ENCODE peak calls at places on chromosomes 7 and 10, in eight cellular contexts. Z is Panc1; E is left ventricle myocardium inferior; U is left lung; W is CD4-positive, alpha-beta T cell; O is psoas muscle; A is IMR-90; Y is K562. M is an unnamed sample.

GRCh38 chr7:22569586-22570321 is 69.8 kb upstream of the STEAP1B start:
- DNase-seq in Z (no peak), E (no peak), Y (no peak), W (no peak), O (no peak), A (peak; percentile 68), U (peak; percentile 60), M (no peak)

GRCh38 chr10:105243825-105244224 is 602.7 kb downstream of the SORCS3 start:
- DNase-seq in W (no peak), A (no peak), U (no peak), Z (no peak), O (no peak), E (no peak), Y (no peak), M (no peak)

GRCh38 chr7:105210721-105211205 is 178.0 kb downstream of the SRPK2 start:
- DNase-seq in Y (no peak), E (peak; percentile 32), U (no peak), W (no peak), Z (no peak), A (no peak), O (no peak), M (peak; percentile 40)

GRCh38 chr7:134535272-134535918 is 8.0 kb downstream of the AKR1B10 start:
- DNase-seq in A (no peak), Z (no peak), E (no peak), W (no peak), Y (no peak), O (no peak), U (no peak), M (no peak)

GRCh38 chr7:136116186-136116585 is 139.0 kb upstream of the MTPN start:
- DNase-seq in W (no peak), Y (no peak), A (no peak), U (no peak), E (no peak), Z (no peak), O (no peak), M (no peak)

GRCh38 chr7:4074994-4075393 is 607.1 kb upstream of the FOXK1 start:
- DNase-seq in A (no peak), W (no peak), E (no peak), U (no peak), Y (no peak), Z (no peak), O (no peak), M (no peak)

GRCh38 chr7:12771378-12771877 is 84.0 kb downstream of the ARL4A start:
- DNase-seq in O (no peak), Y (no peak), E (no peak), W (no peak), Z (no peak), U (peak; percentile 33), A (peak; percentile 56), M (peak; percentile 56)

GRCh38 chr7:117872565-117873055 is 631 bp downstream of the CTTNBP2 start:
- DNase-seq in O (peak; percentile 51), U (no peak), Y (no peak), W (no peak), Z (no peak), E (peak; percentile 29), A (no peak), M (no peak)

GRCh38 chr7:28091190-28091589 is 89.4 kb downstream of the JAZF1 start:
- DNase-seq in O (no peak), Y (no peak), U (no peak), Z (no peak), E (no peak), W (no peak), A (no peak), M (no peak)

GRCh38 chr10:133451346-133451745 is 2.4 kb upstream of the SCART1 start:
- DNase-seq in A (no peak), W (no peak), O (no peak), Y (no peak), Z (no peak), U (no peak), E (no peak), M (no peak)
- H3K27me3 ChIP-seq in A (no peaks in the 10 kb centered on the region), W (no peaks in the 10 kb centered on the region), O (no peaks in the 10 kb centered on the region), Y (no peaks in the 10 kb centered on the region), Z (no peaks in the 10 kb centered on the region), U (no peaks in the 10 kb centered on the region), E (no peaks in the 10 kb centered on the region), M (no peaks in the 10 kb centered on the region)

DNA sequence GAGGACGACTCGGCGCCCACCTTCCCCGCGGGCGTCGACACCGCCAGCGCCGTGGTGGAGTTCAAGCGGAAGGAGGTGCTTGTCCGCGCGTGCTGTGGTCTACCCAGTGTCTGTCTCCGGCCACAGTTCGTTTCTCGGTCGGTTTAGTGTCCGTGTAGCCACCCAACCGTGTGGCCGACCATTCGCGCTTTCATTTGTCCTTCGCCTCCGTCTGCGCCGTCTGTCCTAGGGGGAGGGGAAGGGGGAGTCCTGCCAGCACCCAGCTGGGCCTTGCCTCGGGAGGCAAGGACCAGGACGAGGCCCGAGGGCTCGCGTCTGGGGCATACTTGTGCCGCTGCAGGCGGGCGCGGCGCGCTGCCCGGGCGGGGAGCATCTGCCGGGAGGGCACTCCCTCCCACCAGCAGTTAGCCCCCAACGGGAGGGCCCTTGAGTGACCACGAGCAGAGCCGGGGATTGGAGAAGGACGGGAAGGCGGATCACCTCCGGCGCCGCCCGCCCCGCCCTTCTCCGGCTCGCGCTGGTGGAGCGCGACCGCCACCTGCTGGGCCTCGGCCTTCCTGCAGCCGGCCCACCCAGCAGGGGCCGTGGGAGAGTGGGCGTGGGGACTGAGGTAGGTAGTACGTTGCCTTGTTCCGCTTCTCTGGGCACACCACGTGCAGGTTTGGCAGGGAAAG is 28.4 kb downstream of the RET start:
- DNase-seq in U (peak; percentile 81), Z (peak; percentile 45), E (peak; percentile 77), O (peak; percentile 86), Y (peak; percentile 96), W (peak; percentile 79), A (peak; percentile 63), M (peak; percentile 91)
- TF ChIP-seq CTCF in U (peak; percentile 98), Z (peak; percentile 100), E (peak; percentile 100), O (peak; percentile 98), Y (peak; percentile 98), W (peak; percentile 99), A (peak; percentile 98), M (peak; percentile 100)

GRCh38 chr10:43267811-43268210 is 946 bp upstream of the RASGEF1A start:
- DNase-seq in A (no peak), U (no peak), O (no peak), Z (no peak), Y (no peak), W (no peak), E (no peak), M (no peak)
- H3K27me3 ChIP-seq in A (peaks cover 51% of the 10 kb centered on the region), U (peaks cover 92% of the 10 kb centered on the region), O (peaks cover 20% of the 10 kb centered on the region), Z (no peaks in the 10 kb centered on the region), Y (peaks cover 11% of the 10 kb centered on the region), W (peaks cover 55% of the 10 kb centered on the region), E (peaks cover 95% of the 10 kb centered on the region), M (peaks cover 58% of the 10 kb centered on the region)

GRCh38 chr10:69862882-69863530 is 61.3 kb downstream of the COL13A1 start:
- DNase-seq in A (no peak), W (no peak), O (no peak), E (no peak), U (no peak), Y (no peak), Z (no peak), M (no peak)

GRCh38 chr10:69864321-69864720 is 62.6 kb downstream of the COL13A1 start:
- DNase-seq in A (peak; percentile 93), W (no peak), Y (no peak), O (no peak), Z (peak; percentile 68), E (no peak), U (no peak), M (no peak)

GRCh38 chr10:69863580-69863979 is 61.9 kb downstream of the COL13A1 start:
- DNase-seq in O (peak; percentile 23), A (peak; percentile 77), Y (no peak), E (no peak), U (no peak), Z (no peak), W (no peak), M (no peak)

GRCh38 chr10:69860290-69860689 is 58.6 kb downstream of the COL13A1 start:
- DNase-seq in O (peak; percentile 20), Z (no peak), W (no peak), E (no peak), A (no peak), Y (no peak), U (no peak), M (no peak)

DNA sequence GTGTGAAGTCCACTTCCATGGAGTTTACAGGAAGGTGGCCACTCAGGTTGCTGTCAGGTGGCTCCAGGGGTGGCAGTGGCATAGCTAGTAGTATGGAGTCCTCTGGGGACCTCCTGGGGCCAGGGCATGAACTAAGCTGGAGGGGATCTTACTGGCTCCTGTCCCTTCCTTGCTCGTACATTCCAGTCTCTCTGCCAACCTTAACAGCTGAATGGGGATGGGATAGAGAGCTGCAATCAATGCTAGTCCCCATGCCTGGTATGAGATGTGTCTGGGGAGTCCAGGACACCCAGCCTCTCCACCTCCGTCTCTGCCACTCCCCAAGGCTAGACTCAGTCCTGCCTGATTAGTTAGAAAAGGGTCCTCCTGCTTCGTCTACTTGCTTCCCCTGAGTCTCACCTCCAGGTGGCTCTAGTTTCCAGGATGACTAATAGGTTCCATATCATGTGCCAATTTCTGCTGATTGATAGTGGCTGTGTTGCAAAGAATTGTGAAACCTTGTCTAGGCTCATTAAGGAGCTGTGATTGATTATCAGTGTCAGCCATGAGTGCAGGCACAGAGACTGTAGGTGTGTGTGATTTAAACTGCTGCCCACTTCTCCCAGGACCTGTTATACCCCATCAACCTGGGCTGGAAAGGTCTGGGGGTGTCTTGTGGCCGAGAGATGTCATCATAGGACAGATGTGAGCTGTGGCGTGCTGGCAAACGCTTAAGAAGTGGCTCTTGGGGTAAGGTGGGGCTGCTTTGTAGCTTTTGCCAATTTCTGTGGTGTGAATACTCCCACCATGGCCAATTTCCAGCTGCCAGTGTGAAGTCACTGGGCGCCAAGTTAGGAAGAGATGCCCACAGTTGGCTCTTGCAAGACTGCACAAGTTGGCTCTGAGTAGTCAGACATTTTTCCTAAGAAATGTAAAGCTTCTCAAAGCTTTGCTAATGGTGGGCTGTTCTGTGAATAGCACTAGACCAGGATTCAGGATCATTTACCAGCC is 59.8 kb downstream of the COL13A1 start:
- DNase-seq in W (no peak), Z (peak; percentile 89), Y (no peak), U (no peak), E (no peak), O (no peak), A (peak; percentile 73), M (no peak)
- TF ChIP-seq CTCF in W (no peak), Z (no peak), Y (peak; percentile 24), U (no peak), E (no peak), O (peak; percentile 15), A (peak; percentile 33), M (no peak)

M was measured in heart left ventricle.